ENCODE peak calls at places on chromosomes 1 and 21, in nine cellular contexts. O, K, F, B, D, Z, R, Q and Y are unnamed samples. For H3K9me3, the result is how much of the 10 kb centered on the place peaks cover.

GRCh38 chr1:111475706-111476105 is 1.9 kb downstream of the C1orf162 start:
- DNase-seq in D (no peak), B (no peak), O (no peak), Z (no peak), F (no peak), Q (no peak), R (no peak), K (no peak), Y (no peak)

GRCh38 chr1:108000620-108001105 is 35.7 kb upstream of the VAV3 start:
- DNase-seq in R (peak), Q (no peak), K (peak), Z (peak), F (peak), B (peak), D (no peak), O (no peak), Y (peak)

GRCh38 chr1:1550591-1551432 is 10.4 kb upstream of the TMEM240 start:
- DNase-seq in Z (no peak), K (no peak), B (peak), F (no peak), D (no peak), Q (no peak), R (no peak), O (no peak), Y (no peak)

GRCh38 chr21:36690637-36691538 is 8.0 kb upstream of the SIM2 start:
- DNase-seq in R (no peak), K (no peak), F (no peak), B (no peak), O (no peak), D (no peak), Q (no peak), Z (no peak), Y (no peak)

GRCh38 chr1:117051224-117052064 is 8.7 kb upstream of the TTF2 start:
- DNase-seq in Q (no peak), Z (no peak), R (no peak), O (no peak), B (no peak), K (no peak), D (no peak), F (no peak), Y (peak)

GRCh38 chr1:240575976-240576666 is 35.8 kb downstream of the GREM2 start:
- DNase-seq in R (no peak), D (no peak), F (no peak), Z (no peak), O (no peak), B (peak), K (no peak), Q (no peak), Y (peak)

GRCh38 chr1:197618065-197618464 is 157.2 kb downstream of the DENND1B start:
- DNase-seq in K (no peak), F (no peak), O (no peak), Q (no peak), D (no peak), R (no peak), Z (no peak), B (no peak), Y (no peak)

GRCh38 chr1:180270767-180271639 is 40.9 kb downstream of the LHX4 start:
- DNase-seq in O (no peak), Z (no peak), D (peak), F (no peak), R (peak), B (no peak), Q (peak), K (no peak), Y (peak)

GRCh38 chr1:229456016-229456415 is 22.1 kb upstream of the ACTA1 start:
- DNase-seq in Q (no peak), B (no peak), D (no peak), F (no peak), O (no peak), Z (no peak), K (no peak), R (no peak), Y (no peak)

GRCh38 chr1:205907794-205908193 is 35.5 kb downstream of the SLC26A9 start:
- DNase-seq in Q (no peak), D (peak), Z (no peak), F (no peak), B (peak), K (no peak), R (peak), O (peak), Y (no peak)

GRCh38 chr1:70818391-70818790 is 229.2 kb downstream of the PTGER3 start:
- DNase-seq in Z (no peak), F (no peak), O (no peak), K (no peak), R (no peak), D (no peak), B (no peak), Q (no peak), Y (no peak)

GRCh38 chr1:220044683-220045355 is 1.5 kb downstream of the EPRS1 start:
- DNase-seq in F (no peak), B (no peak), K (no peak), D (no peak), R (no peak), Q (no peak), O (no peak), Z (no peak), Y (no peak)

GRCh38 chr1:22794691-22795090 is 84.1 kb downstream of the EPHB2 start:
- DNase-seq in O (no peak), Z (no peak), R (peak), F (no peak), D (no peak), Q (no peak), B (no peak), K (peak), Y (peak)

GRCh38 chr1:171488190-171488929 is 3.0 kb downstream of the PRRC2C start:
- DNase-seq in R (peak), O (no peak), K (no peak), B (no peak), D (no peak), Q (no peak), Z (no peak), F (no peak), Y (no peak)

GRCh38 chr1:171485375-171486047 is at the start of gene PRRC2C:
- DNase-seq in F (peak), D (peak), Q (peak), O (peak), B (peak), K (peak), R (peak), Z (peak), Y (peak)

GRCh38 chr1:171484760-171485374 is 463 bp upstream of the PRRC2C start:
- DNase-seq in B (no peak), Z (no peak), K (no peak), O (no peak), D (no peak), F (no peak), Q (no peak), R (no peak), Y (no peak)

GRCh38 chr1:171486048-171486519 is 754 bp downstream of the PRRC2C start:
- DNase-seq in K (no peak), O (peak), Z (no peak), B (peak), F (no peak), Q (no peak), R (no peak), D (no peak), Y (no peak)

DNA sequence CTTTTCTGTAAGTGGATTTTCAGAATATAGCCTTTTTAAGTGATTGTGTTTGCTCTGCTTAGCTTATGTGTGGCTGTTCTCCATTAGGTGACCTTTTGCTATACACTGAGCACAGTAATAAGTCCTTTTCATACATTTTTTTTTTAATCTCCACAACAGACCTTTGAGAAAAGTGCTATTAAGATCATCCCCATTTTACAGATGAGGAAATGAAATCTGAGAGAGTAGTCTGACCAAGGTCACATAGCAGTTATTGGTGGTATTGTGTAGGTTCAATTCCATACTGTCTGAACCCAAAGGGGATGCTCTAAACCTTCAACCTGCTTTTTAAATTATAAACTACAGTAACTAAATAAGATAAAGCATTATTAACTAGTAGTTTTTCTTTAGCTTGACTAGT is 1.7 kb downstream of the PRRC2C start:
- DNase-seq in Z (no peak), D (no peak), O (no peak), R (no peak), B (no peak), F (no peak), K (no peak), Q (no peak), Y (no peak)
- H3K9me3 ChIP-seq in Z (under half), D (under half), O (under half), R (under half), B (under half), F (under half), K (under half), Q (under half), Y (under half)

GRCh38 chr1:178498896-178499675 is 2.3 kb upstream of the CLEC20A start:
- DNase-seq in Z (no peak), D (no peak), F (no peak), B (peak), O (no peak), K (no peak), R (no peak), Q (no peak), Y (no peak)
- H3K4me3 ChIP-seq in Z (no peak), D (no peak), F (no peak), B (no peak), O (no peak), K (no peak), R (no peak), Q (no peak), Y (no peak)

GRCh38 chr1:161161652-161162051 is 2.4 kb downstream of the USP21 start:
- DNase-seq in D (no peak), R (no peak), Z (no peak), B (no peak), K (no peak), F (no peak), O (no peak), Q (no peak), Y (no peak)

GRCh38 chr1:161164901-161165620 is 1.2 kb upstream of the PPOX start:
- DNase-seq in R (no peak), Q (no peak), B (no peak), O (no peak), D (no peak), K (no peak), Z (no peak), F (peak), Y (no peak)

GRCh38 chr1:161162806-161163205 is 3.4 kb upstream of the PPOX start:
- DNase-seq in O (no peak), Z (no peak), R (no peak), B (no peak), F (no peak), D (no peak), K (no peak), Q (no peak), Y (no peak)

GRCh38 chr1:161162052-161162451 is 2.8 kb downstream of the USP21 start:
- DNase-seq in O (no peak), Q (no peak), Z (no peak), K (no peak), F (no peak), B (no peak), R (no peak), D (no peak), Y (no peak)

DNA sequence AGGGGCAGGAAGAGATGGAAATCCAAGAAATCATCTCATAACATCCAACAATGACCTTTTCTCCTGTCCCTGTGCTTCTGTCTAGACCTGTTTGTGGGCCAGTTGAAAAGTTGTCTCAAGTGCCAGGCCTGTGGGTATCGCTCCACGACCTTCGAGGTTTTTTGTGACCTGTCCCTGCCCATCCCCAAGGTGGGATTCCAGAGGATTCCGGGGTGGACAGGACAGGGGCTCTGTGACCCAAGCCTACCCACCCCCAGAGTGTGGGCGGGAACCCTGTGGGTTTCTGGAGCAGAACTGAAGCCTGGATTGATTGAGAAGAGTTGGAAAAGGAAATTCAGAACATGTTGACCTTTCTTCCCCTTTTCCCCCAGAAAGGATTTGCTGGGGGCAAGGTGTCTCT is 2.4 kb upstream of the PPOX start:
- DNase-seq in Z (no peak), Q (no peak), O (no peak), D (no peak), K (no peak), F (peak), B (no peak), R (no peak), Y (no peak)
- H3K9me3 ChIP-seq in Z (under half), Q (under half), O (under half), D (under half), K (under half), F (under half), B (under half), R (under half), Y (under half)

GRCh38 chr1:59298178-59298583 is 1.3 kb downstream of the FGGY start:
- DNase-seq in F (peak), O (no peak), Z (peak), R (peak), B (no peak), K (peak), Q (peak), D (peak), Y (no peak)
- H3K4me3 ChIP-seq in F (no peak), O (peak), Z (no peak), R (no peak), B (no peak), K (no peak), Q (no peak), D (no peak), Y (no peak)